ENCODE peak calls at places on chromosomes 12 and 14, in seven cellular contexts. One of them, this sample, is unnamed.

GRCh38 chr12:57619434-57620244 is 8.4 kb downstream of the ARHGEF25 start:
- DNase-seq in lung: no peak
- DNase-seq in fibroblast of pulmonary artery: no peak
- DNase-seq in body of pancreas: peak
- DNase-seq in coronary artery: no peak
- DNase-seq in thyroid gland: peak
- DNase-seq in AG04450: no peak
- DNase-seq in this sample: no peak

GRCh38 chr12:13945641-13946040 is 35.8 kb downstream of the GRIN2B start:
- DNase-seq in lung: no peak
- DNase-seq in fibroblast of pulmonary artery: no peak
- DNase-seq in body of pancreas: no peak
- DNase-seq in coronary artery: no peak
- DNase-seq in thyroid gland: no peak
- DNase-seq in AG04450: no peak
- DNase-seq in this sample: no peak

GRCh38 chr14:67186789-67187188 is 2.5 kb upstream of the GARIN2 start:
- DNase-seq in lung: no peak
- DNase-seq in fibroblast of pulmonary artery: no peak
- DNase-seq in body of pancreas: no peak
- DNase-seq in coronary artery: no peak
- DNase-seq in thyroid gland: no peak
- DNase-seq in AG04450: no peak
- DNase-seq in this sample: no peak

GRCh38 chr12:132771126-132771838 is 9.7 kb upstream of the ANKLE2 start:
- DNase-seq in lung: no peak
- DNase-seq in fibroblast of pulmonary artery: no peak
- DNase-seq in body of pancreas: no peak
- DNase-seq in coronary artery: no peak
- DNase-seq in thyroid gland: no peak
- DNase-seq in AG04450: no peak
- DNase-seq in this sample: no peak

GRCh38 chr12:108801736-108802665 is 55.4 kb downstream of the SSH1 start:
- DNase-seq in lung: no peak
- DNase-seq in fibroblast of pulmonary artery: peak
- DNase-seq in body of pancreas: no peak
- DNase-seq in coronary artery: no peak
- DNase-seq in thyroid gland: peak
- DNase-seq in AG04450: no peak
- DNase-seq in this sample: no peak

GRCh38 chr12:79566452-79566851 is 124.3 kb downstream of the PAWR start:
- DNase-seq in lung: no peak
- DNase-seq in fibroblast of pulmonary artery: peak
- DNase-seq in body of pancreas: no peak
- DNase-seq in coronary artery: no peak
- DNase-seq in thyroid gland: no peak
- DNase-seq in AG04450: no peak
- DNase-seq in this sample: no peak

GRCh38 chr14:52272375-52272774 is 4.9 kb downstream of the PTGDR start:
- DNase-seq in lung: no peak
- DNase-seq in fibroblast of pulmonary artery: peak
- DNase-seq in body of pancreas: no peak
- DNase-seq in coronary artery: no peak
- DNase-seq in thyroid gland: no peak
- DNase-seq in AG04450: no peak
- DNase-seq in this sample: no peak

GRCh38 chr12:72295744-72296143 is 23.6 kb downstream of the TRHDE start:
- DNase-seq in lung: no peak
- DNase-seq in fibroblast of pulmonary artery: no peak
- DNase-seq in body of pancreas: no peak
- DNase-seq in coronary artery: no peak
- DNase-seq in thyroid gland: no peak
- DNase-seq in AG04450: no peak
- DNase-seq in this sample: no peak

GRCh38 chr14:34203271-34203722 is 252.4 kb upstream of the EGLN3 start:
- DNase-seq in lung: no peak
- DNase-seq in fibroblast of pulmonary artery: no peak
- DNase-seq in body of pancreas: no peak
- DNase-seq in coronary artery: no peak
- DNase-seq in thyroid gland: no peak
- DNase-seq in AG04450: no peak
- DNase-seq in this sample: no peak

GRCh38 chr12:6821271-6821673 is 349 bp upstream of the GPR162 start:
- DNase-seq in lung: peak
- DNase-seq in fibroblast of pulmonary artery: peak
- DNase-seq in body of pancreas: peak
- DNase-seq in coronary artery: no peak
- DNase-seq in thyroid gland: peak
- DNase-seq in AG04450: peak
- DNase-seq in this sample: no peak

GRCh38 chr14:26290007-26290530 is 307.8 kb downstream of the NOVA1 start:
- DNase-seq in lung: no peak
- DNase-seq in fibroblast of pulmonary artery: peak
- DNase-seq in body of pancreas: no peak
- DNase-seq in coronary artery: no peak
- DNase-seq in thyroid gland: no peak
- DNase-seq in AG04450: no peak
- DNase-seq in this sample: no peak

GRCh38 chr14:36162267-36162666 is 14.3 kb downstream of the PTCSC3 start:
- DNase-seq in lung: no peak
- DNase-seq in fibroblast of pulmonary artery: no peak
- DNase-seq in body of pancreas: no peak
- DNase-seq in coronary artery: no peak
- DNase-seq in thyroid gland: no peak
- DNase-seq in AG04450: no peak
- DNase-seq in this sample: no peak

GRCh38 chr12:122449317-122449716 is 26.8 kb upstream of the CLIP1 start:
- DNase-seq in lung: no peak
- DNase-seq in fibroblast of pulmonary artery: peak
- DNase-seq in body of pancreas: no peak
- DNase-seq in coronary artery: no peak
- DNase-seq in thyroid gland: no peak
- DNase-seq in AG04450: peak
- DNase-seq in this sample: peak

GRCh38 chr14:69624131-69624530 is 12.7 kb downstream of the SUSD6 start:
- DNase-seq in lung: no peak
- DNase-seq in fibroblast of pulmonary artery: no peak
- DNase-seq in body of pancreas: no peak
- DNase-seq in coronary artery: no peak
- DNase-seq in thyroid gland: no peak
- DNase-seq in AG04450: no peak
- DNase-seq in this sample: no peak

GRCh38 chr14:69629225-69630127 is 18.1 kb downstream of the SUSD6 start:
- DNase-seq in lung: no peak
- DNase-seq in fibroblast of pulmonary artery: no peak
- DNase-seq in body of pancreas: no peak
- DNase-seq in coronary artery: no peak
- DNase-seq in thyroid gland: no peak
- DNase-seq in AG04450: no peak
- DNase-seq in this sample: no peak

GRCh38 chr14:69625299-69626131 is 14.1 kb downstream of the SUSD6 start:
- DNase-seq in lung: peak
- DNase-seq in fibroblast of pulmonary artery: peak
- DNase-seq in body of pancreas: peak
- DNase-seq in coronary artery: no peak
- DNase-seq in thyroid gland: peak
- DNase-seq in AG04450: no peak
- DNase-seq in this sample: no peak

GRCh38 chr14:69620981-69621380 is 9.6 kb downstream of the SUSD6 start:
- DNase-seq in lung: no peak
- DNase-seq in fibroblast of pulmonary artery: no peak
- DNase-seq in body of pancreas: no peak
- DNase-seq in coronary artery: no peak
- DNase-seq in thyroid gland: no peak
- DNase-seq in AG04450: no peak
- DNase-seq in this sample: no peak

DNA sequence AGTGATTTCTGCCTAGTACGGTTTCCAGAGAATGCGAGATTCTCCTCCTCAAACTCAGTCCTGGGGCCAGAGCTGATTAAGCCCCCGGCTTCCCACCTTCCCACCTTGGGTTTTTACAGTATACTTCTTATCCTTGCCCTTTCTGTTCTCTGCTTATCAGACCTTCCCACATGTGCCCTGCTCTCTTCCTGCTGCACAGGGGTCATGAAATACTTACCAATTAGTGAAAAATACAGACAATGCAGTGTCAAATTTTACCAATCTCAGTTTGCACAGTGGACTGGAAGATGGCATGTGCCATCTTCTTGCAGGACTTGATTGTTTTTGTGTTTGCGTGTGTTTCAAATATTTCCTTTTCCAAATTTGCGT is 14.7 kb downstream of the SUSD6 start:
- DNase-seq in lung: no peak
- DNase-seq in fibroblast of pulmonary artery: no peak
- DNase-seq in body of pancreas: no peak
- DNase-seq in coronary artery: no peak
- DNase-seq in thyroid gland: no peak
- DNase-seq in AG04450: no peak
- DNase-seq in this sample: no peak
- TF ChIP-seq CTCF in lung: no peak
- TF ChIP-seq CTCF in fibroblast of pulmonary artery: no peak
- TF ChIP-seq CTCF in body of pancreas: no peak
- TF ChIP-seq CTCF in coronary artery: no peak
- TF ChIP-seq CTCF in thyroid gland: no peak
- TF ChIP-seq CTCF in AG04450: no peak
- TF ChIP-seq CTCF in this sample: no peak

GRCh38 chr14:91378945-91379932 is 38.4 kb downstream of the CCDC88C start:
- DNase-seq in lung: no peak
- DNase-seq in fibroblast of pulmonary artery: no peak
- DNase-seq in body of pancreas: no peak
- DNase-seq in coronary artery: no peak
- DNase-seq in thyroid gland: no peak
- DNase-seq in AG04450: no peak
- DNase-seq in this sample: no peak

GRCh38 chr14:91375748-91376452 is 41.7 kb downstream of the CCDC88C start:
- DNase-seq in lung: no peak
- DNase-seq in fibroblast of pulmonary artery: no peak
- DNase-seq in body of pancreas: no peak
- DNase-seq in coronary artery: no peak
- DNase-seq in thyroid gland: no peak
- DNase-seq in AG04450: no peak
- DNase-seq in this sample: no peak

GRCh38 chr14:91377700-91378652 is 39.6 kb downstream of the CCDC88C start:
- DNase-seq in lung: no peak
- DNase-seq in fibroblast of pulmonary artery: no peak
- DNase-seq in body of pancreas: no peak
- DNase-seq in coronary artery: no peak
- DNase-seq in thyroid gland: no peak
- DNase-seq in AG04450: no peak
- DNase-seq in this sample: no peak

GRCh38 chr14:91374897-91375747 is 42.5 kb downstream of the CCDC88C start:
- DNase-seq in lung: no peak
- DNase-seq in fibroblast of pulmonary artery: no peak
- DNase-seq in body of pancreas: peak
- DNase-seq in coronary artery: no peak
- DNase-seq in thyroid gland: no peak
- DNase-seq in AG04450: no peak
- DNase-seq in this sample: no peak

DNA sequence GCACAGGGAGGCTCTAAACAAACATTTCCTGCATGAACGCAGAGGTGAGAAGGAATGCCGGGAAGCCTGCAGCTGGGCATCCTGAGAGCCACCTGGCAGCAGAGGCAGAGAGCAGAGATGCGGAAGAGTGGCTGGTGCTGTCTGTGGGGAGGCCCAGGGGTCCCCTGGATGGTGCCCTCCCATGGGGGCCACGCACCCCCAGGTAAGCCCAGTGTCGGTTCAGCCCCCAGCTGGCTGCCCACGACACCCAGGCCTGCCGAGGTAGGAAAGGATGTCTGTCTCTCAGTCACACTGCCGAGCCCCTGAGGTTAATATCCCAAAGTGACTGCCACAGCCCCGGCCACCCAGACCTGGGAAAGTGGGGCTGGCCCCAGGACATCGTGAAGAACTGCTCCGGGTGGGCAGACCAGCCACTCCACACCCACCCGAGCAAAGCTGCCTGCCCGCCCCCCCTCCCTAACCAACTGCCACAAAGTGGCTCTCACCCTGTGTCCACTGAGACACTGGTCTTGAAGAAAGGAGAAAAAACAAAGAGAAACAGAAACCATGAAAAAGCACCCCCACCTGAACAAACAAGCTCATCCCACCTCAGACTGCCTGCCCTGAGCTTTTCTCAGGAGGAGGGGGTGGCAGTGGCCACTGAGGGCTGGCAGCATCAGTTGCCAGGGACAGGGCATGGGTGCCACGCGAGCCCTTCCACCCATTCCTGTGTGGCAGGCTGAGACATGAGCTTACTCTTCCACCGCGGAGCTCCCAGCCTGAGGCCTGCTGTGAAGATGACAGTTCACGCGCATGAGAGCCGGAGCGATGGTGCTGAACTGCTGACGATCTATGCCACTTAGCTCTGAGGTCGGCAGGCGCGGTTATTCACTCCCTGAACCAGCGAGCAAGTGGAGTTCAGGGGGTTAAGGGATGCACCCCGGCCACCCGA is 40.8 kb downstream of the CCDC88C start:
- DNase-seq in lung: no peak
- DNase-seq in fibroblast of pulmonary artery: no peak
- DNase-seq in body of pancreas: no peak
- DNase-seq in coronary artery: no peak
- DNase-seq in thyroid gland: no peak
- DNase-seq in AG04450: no peak
- DNase-seq in this sample: no peak
- H3K4me3 ChIP-seq in lung: no peak
- H3K4me3 ChIP-seq in fibroblast of pulmonary artery: no peak
- H3K4me3 ChIP-seq in body of pancreas: no peak
- H3K4me3 ChIP-seq in coronary artery: no peak
- H3K4me3 ChIP-seq in thyroid gland: no peak
- H3K4me3 ChIP-seq in AG04450: no peak
- H3K4me3 ChIP-seq in this sample: no peak

GRCh38 chr12:2796187-2796663 is 1.5 kb downstream of the FKBP4 start:
- DNase-seq in lung: no peak
- DNase-seq in fibroblast of pulmonary artery: no peak
- DNase-seq in body of pancreas: peak
- DNase-seq in coronary artery: no peak
- DNase-seq in thyroid gland: no peak
- DNase-seq in AG04450: no peak
- DNase-seq in this sample: no peak
- TF ChIP-seq CTCF in lung: no peak
- TF ChIP-seq CTCF in fibroblast of pulmonary artery: no peak
- TF ChIP-seq CTCF in body of pancreas: peak
- TF ChIP-seq CTCF in coronary artery: no peak
- TF ChIP-seq CTCF in thyroid gland: peak
- TF ChIP-seq CTCF in AG04450: peak
- TF ChIP-seq CTCF in this sample: no peak

DNA sequence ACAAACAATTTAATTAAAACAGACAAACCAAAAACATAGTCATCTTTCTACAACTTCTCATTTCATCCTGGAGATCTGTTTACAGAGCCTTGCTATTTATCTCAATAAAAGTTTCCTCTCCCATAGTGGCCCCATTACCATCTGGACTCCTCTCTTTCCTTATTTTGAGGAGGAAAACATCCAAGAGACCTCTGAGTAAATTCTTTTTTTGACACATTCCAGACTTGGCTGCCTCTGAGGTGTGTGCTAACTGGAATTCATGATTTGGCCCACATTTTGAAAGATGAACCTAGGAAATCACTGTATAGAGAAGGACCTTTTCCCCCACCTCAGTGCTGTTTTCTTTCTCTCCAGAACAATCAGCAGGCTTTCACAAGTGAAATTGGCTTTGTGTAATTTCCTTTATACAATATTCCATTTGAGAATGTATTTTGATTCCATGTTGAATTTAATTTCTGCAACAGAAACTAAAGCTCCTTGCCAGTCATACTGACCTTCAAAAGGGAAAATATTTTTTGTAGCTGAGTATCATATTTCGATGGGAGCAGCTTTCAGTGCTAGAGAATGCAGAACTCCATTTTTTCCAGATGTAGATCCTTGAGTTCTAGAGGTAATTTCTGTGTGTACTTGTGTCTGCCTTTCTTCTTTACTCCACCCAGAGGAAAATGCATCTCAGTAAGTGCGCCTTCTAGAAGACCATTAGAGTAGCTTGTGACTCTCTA is 245.0 kb upstream of the RGS6 start:
- DNase-seq in lung: no peak
- DNase-seq in fibroblast of pulmonary artery: peak
- DNase-seq in body of pancreas: no peak
- DNase-seq in coronary artery: no peak
- DNase-seq in thyroid gland: no peak
- DNase-seq in AG04450: no peak
- DNase-seq in this sample: no peak
- H3K4me3 ChIP-seq in lung: no peak
- H3K4me3 ChIP-seq in fibroblast of pulmonary artery: no peak
- H3K4me3 ChIP-seq in body of pancreas: no peak
- H3K4me3 ChIP-seq in coronary artery: no peak
- H3K4me3 ChIP-seq in thyroid gland: no peak
- H3K4me3 ChIP-seq in AG04450: no peak
- H3K4me3 ChIP-seq in this sample: no peak